ENCODE peak calls at places on chromosomes 16 and 17, in ten cellular contexts. U is fibroblast of mammary gland, W is HFFc6, O is fibroblast of the aortic adventitia, Q is endothelial cell of umbilical vein, S is coronary artery, T is tibial artery, E is endodermal cell, I is adrenal gland, P is neural crest cell. V is an unnamed sample.

GRCh38 chr16:89613101-89613953 is at the start of gene DPEP1:
- DNase-seq in O (no peak), P (no peak), W (no peak), Q (no peak), I (no peak), T (no peak), S (no peak), E (peak), U (no peak), V (peak)

GRCh38 chr17:76202516-76202915 is 37.8 kb downstream of the RNF157 start:
- DNase-seq in U (peak), S (no peak), I (no peak), E (no peak), O (no peak), W (peak), Q (no peak), T (no peak), P (no peak), V (peak)

GRCh38 chr16:84996365-84996764 is 15.0 kb downstream of the ZDHHC7 start:
- DNase-seq in P (no peak), O (no peak), U (no peak), S (no peak), I (no peak), Q (no peak), W (no peak), E (no peak), T (no peak), V (no peak)

GRCh38 chr17:76710863-76711611 is at the start of gene MXRA7:
- DNase-seq in W (no peak), Q (peak), S (peak), P (no peak), T (peak), O (peak), E (peak), U (peak), I (peak), V (peak)

GRCh38 chr17:80886641-80887573 is 104.7 kb upstream of the CHMP6 start:
- DNase-seq in E (no peak), O (no peak), W (no peak), T (no peak), P (no peak), I (no peak), Q (no peak), U (no peak), S (no peak), V (no peak)

GRCh38 chr16:8630205-8630953 is 8.9 kb downstream of the METTL22 start:
- DNase-seq in O (no peak), E (no peak), T (no peak), P (no peak), S (no peak), U (no peak), I (no peak), Q (no peak), W (no peak), V (no peak)

GRCh38 chr17:58189436-58190146 is 2.9 kb upstream of the EPX start:
- DNase-seq in S (no peak), P (no peak), W (peak), O (peak), E (no peak), T (no peak), U (peak), I (peak), Q (peak), V (peak)

GRCh38 chr17:8163978-8164814 is 1.4 kb upstream of the VAMP2 start:
- DNase-seq in S (peak), O (peak), T (peak), I (peak), P (no peak), U (peak), Q (no peak), E (peak), W (peak), V (peak)

GRCh38 chr17:81364278-81365147 is 30.7 kb upstream of the BAHCC1 start:
- DNase-seq in Q (no peak), P (no peak), T (no peak), O (no peak), E (peak), I (no peak), S (no peak), U (no peak), W (no peak), V (no peak)

GRCh38 chr17:36949461-36949927 is 740 bp downstream of the AATF start:
- DNase-seq in O (no peak), U (peak), I (no peak), E (no peak), P (no peak), T (no peak), Q (no peak), W (peak), S (no peak), V (no peak)

GRCh38 chr17:11608396-11608795 is 10.1 kb downstream of the DNAH9 start:
- DNase-seq in P (no peak), Q (no peak), W (no peak), I (peak), O (no peak), U (no peak), T (peak), E (no peak), S (no peak), V (no peak)

GRCh38 chr16:85390511-85391174 is 222.5 kb upstream of the GSE1 start:
- DNase-seq in T (peak), I (peak), O (peak), E (no peak), P (no peak), W (peak), U (peak), S (peak), Q (no peak), V (peak)

GRCh38 chr16:86027366-86028126 is 128.6 kb downstream of the IRF8 start:
- DNase-seq in E (peak), I (no peak), O (no peak), U (no peak), S (peak), Q (no peak), W (no peak), P (no peak), T (peak), V (no peak)

GRCh38 chr17:49952209-49952911 is 16.6 kb upstream of the DLX4 start:
- DNase-seq in S (no peak), I (peak), T (peak), Q (peak), E (peak), P (peak), U (peak), O (peak), W (peak), V (peak)
- TF ChIP-seq CTCF in S (peak), I (peak), T (peak), Q (peak), E (peak), P (peak), U (peak), O (peak), W (peak), V (peak)

GRCh38 chr17:1908699-1909309 is 79.0 kb downstream of the RPA1 start:
- DNase-seq in S (no peak), P (peak), U (peak), Q (peak), I (peak), T (peak), W (peak), O (peak), E (peak), V (peak)
- TF ChIP-seq CTCF in S (peak), P (peak), U (peak), Q (peak), I (peak), T (peak), W (peak), O (peak), E (peak), V (peak)

GRCh38 chr17:29177541-29177870 is 2.7 kb downstream of the MYO18A start:
- DNase-seq in O (no peak), Q (no peak), S (no peak), W (no peak), T (no peak), E (no peak), P (no peak), I (no peak), U (no peak), V (no peak)

GRCh38 chr17:29177871-29178749 is 2.1 kb downstream of the MYO18A start:
- DNase-seq in I (no peak), W (no peak), P (no peak), E (peak), T (no peak), Q (no peak), S (peak), O (no peak), U (no peak), V (no peak)

GRCh38 chr17:29175349-29175748 is 4.8 kb downstream of the MYO18A start:
- DNase-seq in U (no peak), T (no peak), E (no peak), I (no peak), S (no peak), Q (no peak), P (no peak), O (no peak), W (no peak), V (no peak)

GRCh38 chr17:29178750-29179231 is 1.4 kb downstream of the MYO18A start:
- DNase-seq in W (no peak), U (no peak), E (peak), Q (no peak), O (no peak), T (no peak), I (no peak), P (no peak), S (no peak), V (no peak)

DNA sequence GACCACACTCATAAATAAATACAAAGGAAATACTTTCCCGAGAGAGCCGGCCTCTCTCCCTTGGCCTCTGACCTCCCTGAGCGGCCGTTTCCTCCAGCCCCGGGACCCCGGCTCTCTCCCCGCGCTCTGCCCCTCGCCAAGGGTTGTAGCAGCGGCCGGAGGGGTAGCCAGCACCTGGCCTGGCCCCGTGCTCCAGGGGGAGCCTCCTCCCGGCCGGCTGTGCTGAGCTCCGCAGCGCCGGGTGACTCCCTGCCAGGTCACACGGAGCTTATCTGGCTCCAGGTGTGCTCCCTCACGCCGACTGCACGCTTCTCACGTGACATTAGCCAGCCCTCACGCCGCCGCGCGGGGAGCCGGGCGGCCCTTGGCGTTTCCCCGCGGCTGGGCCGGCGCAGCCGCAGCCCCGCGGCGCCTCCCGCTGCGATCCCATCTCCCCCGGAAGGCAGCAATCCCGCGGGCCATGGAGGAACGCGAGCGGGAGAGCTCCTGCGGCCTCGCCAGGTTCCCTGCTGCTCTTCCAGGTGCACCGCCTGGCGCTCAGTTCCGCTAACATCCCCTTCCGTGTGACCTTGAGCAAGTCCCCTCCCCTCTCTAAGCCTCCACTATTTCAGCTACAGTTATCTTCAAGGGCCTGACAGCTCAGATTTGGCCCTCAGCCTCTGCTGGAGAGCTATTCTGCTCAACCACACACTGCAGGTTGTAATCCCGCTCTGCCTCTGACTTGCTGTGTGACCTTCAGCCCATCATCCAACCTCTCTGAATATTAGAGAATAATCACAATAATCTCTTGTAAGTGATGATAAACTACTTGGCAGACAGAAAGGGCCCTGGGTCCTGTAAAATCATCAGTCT is 3.5 kb downstream of the MYO18A start:
- DNase-seq in Q (peak), S (no peak), P (peak), T (no peak), I (peak), O (peak), E (peak), W (no peak), U (peak), V (no peak)
- TF ChIP-seq CTCF in Q (no peak), S (no peak), P (no peak), T (no peak), I (no peak), O (no peak), E (no peak), W (no peak), U (no peak), V (no peak)

GRCh38 chr16:21277927-21278706 is at the start of gene CRYM:
- DNase-seq in O (peak), W (no peak), U (peak), T (peak), P (peak), S (peak), E (peak), I (peak), Q (peak), V (no peak)
- TF ChIP-seq CTCF in O (peak), W (peak), U (peak), T (peak), P (peak), S (peak), E (peak), I (peak), Q (peak), V (peak)

DNA sequence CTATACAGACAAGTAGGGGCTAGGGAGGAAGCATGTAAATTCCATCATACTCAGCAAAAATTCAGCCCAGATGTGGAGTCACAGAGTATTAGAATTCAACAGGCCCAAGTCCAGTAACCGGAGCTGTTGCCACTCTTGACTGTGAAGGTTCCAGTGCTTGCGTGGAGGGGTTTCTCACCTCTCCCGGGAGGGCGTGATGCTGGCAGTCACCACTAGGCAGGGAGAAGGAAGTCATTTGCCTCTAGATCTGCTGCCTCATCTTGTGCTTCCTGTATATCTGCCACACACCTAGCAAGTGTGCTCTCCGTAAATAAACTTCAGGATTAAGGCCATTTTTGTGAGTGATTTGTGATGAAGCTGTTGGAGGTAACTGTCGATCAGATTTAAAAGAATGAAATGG is 1.0 kb upstream of the CKLF start:
- DNase-seq in E (peak), U (peak), P (peak), O (no peak), W (no peak), Q (peak), T (no peak), I (no peak), S (no peak), V (peak)
- TF ChIP-seq CTCF in E (peak), U (peak), P (peak), O (peak), W (peak), Q (peak), T (peak), I (peak), S (no peak), V (peak)